ENCODE peak calls at places on chromosome 19, in seven cellular contexts. One of them, this sample, is unnamed. For H3K9me3, the result is how much of the 10 kb centered on the place peaks cover.

GRCh38 chr19:4733755-4734345 is 10.2 kb upstream of the DPP9 start:
- DNase-seq in Peyer's patch: no peak
- DNase-seq in neural progenitor cell: no peak
- DNase-seq in CD4-positive, alpha-beta T cell: no peak
- DNase-seq in PC-3: no peak
- DNase-seq in hepatocyte: no peak
- DNase-seq in heart right ventricle: no peak
- DNase-seq in this sample: no peak

GRCh38 chr19:7636691-7637373 is at the start of gene STXBP2:
- DNase-seq in hepatocyte: peak
- DNase-seq in PC-3: peak
- DNase-seq in CD4-positive, alpha-beta T cell: peak
- DNase-seq in Peyer's patch: peak
- DNase-seq in neural progenitor cell: peak
- DNase-seq in heart right ventricle: peak
- DNase-seq in this sample: peak

GRCh38 chr19:38371081-38371480 is 3.3 kb upstream of the PSMD8 start:
- DNase-seq in neural progenitor cell: no peak
- DNase-seq in PC-3: no peak
- DNase-seq in hepatocyte: no peak
- DNase-seq in CD4-positive, alpha-beta T cell: no peak
- DNase-seq in heart right ventricle: no peak
- DNase-seq in Peyer's patch: no peak
- DNase-seq in this sample: no peak

GRCh38 chr19:2043269-2043641 is 7.8 kb downstream of the MKNK2 start:
- DNase-seq in neural progenitor cell: peak
- DNase-seq in Peyer's patch: no peak
- DNase-seq in hepatocyte: peak
- DNase-seq in CD4-positive, alpha-beta T cell: no peak
- DNase-seq in heart right ventricle: no peak
- DNase-seq in PC-3: no peak
- DNase-seq in this sample: no peak

GRCh38 chr19:6481541-6482342 is at the start of gene DENND1C:
- DNase-seq in heart right ventricle: peak
- DNase-seq in Peyer's patch: peak
- DNase-seq in hepatocyte: peak
- DNase-seq in CD4-positive, alpha-beta T cell: peak
- DNase-seq in neural progenitor cell: peak
- DNase-seq in PC-3: peak
- DNase-seq in this sample: no peak

GRCh38 chr19:3185482-3186376 is at the start of gene NCLN:
- DNase-seq in hepatocyte: peak
- DNase-seq in heart right ventricle: peak
- DNase-seq in neural progenitor cell: peak
- DNase-seq in Peyer's patch: peak
- DNase-seq in PC-3: peak
- DNase-seq in CD4-positive, alpha-beta T cell: peak
- DNase-seq in this sample: peak

GRCh38 chr19:18109363-18109730 is 11.8 kb downstream of the MAST3 start:
- DNase-seq in heart right ventricle: no peak
- DNase-seq in hepatocyte: peak
- DNase-seq in Peyer's patch: peak
- DNase-seq in PC-3: no peak
- DNase-seq in neural progenitor cell: no peak
- DNase-seq in CD4-positive, alpha-beta T cell: no peak
- DNase-seq in this sample: no peak

GRCh38 chr19:6092329-6093286 is 17.7 kb downstream of the RFX2 start:
- DNase-seq in CD4-positive, alpha-beta T cell: no peak
- DNase-seq in heart right ventricle: peak
- DNase-seq in neural progenitor cell: peak
- DNase-seq in Peyer's patch: peak
- DNase-seq in hepatocyte: peak
- DNase-seq in PC-3: peak
- DNase-seq in this sample: peak

GRCh38 chr19:17967258-17968051 is 548 bp downstream of the KCNN1 start:
- DNase-seq in PC-3: no peak
- DNase-seq in heart right ventricle: no peak
- DNase-seq in neural progenitor cell: peak
- DNase-seq in Peyer's patch: no peak
- DNase-seq in CD4-positive, alpha-beta T cell: no peak
- DNase-seq in hepatocyte: no peak
- DNase-seq in this sample: no peak

GRCh38 chr19:39413269-39413902 is 917 bp downstream of the PLEKHG2 start:
- DNase-seq in Peyer's patch: peak
- DNase-seq in CD4-positive, alpha-beta T cell: no peak
- DNase-seq in PC-3: no peak
- DNase-seq in hepatocyte: peak
- DNase-seq in heart right ventricle: peak
- DNase-seq in neural progenitor cell: peak
- DNase-seq in this sample: peak

GRCh38 chr19:12782174-12782423 is 6.7 kb upstream of the HOOK2 start:
- DNase-seq in neural progenitor cell: no peak
- DNase-seq in CD4-positive, alpha-beta T cell: no peak
- DNase-seq in hepatocyte: no peak
- DNase-seq in heart right ventricle: no peak
- DNase-seq in PC-3: no peak
- DNase-seq in Peyer's patch: peak
- DNase-seq in this sample: no peak

GRCh38 chr19:6057651-6058365 is 52.5 kb downstream of the RFX2 start:
- DNase-seq in Peyer's patch: peak
- DNase-seq in hepatocyte: no peak
- DNase-seq in PC-3: no peak
- DNase-seq in neural progenitor cell: no peak
- DNase-seq in CD4-positive, alpha-beta T cell: no peak
- DNase-seq in heart right ventricle: no peak
- DNase-seq in this sample: no peak

GRCh38 chr19:39223703-39224279 is 19.7 kb upstream of the SYCN start:
- DNase-seq in PC-3: peak
- DNase-seq in hepatocyte: peak
- DNase-seq in Peyer's patch: no peak
- DNase-seq in heart right ventricle: no peak
- DNase-seq in CD4-positive, alpha-beta T cell: no peak
- DNase-seq in neural progenitor cell: peak
- DNase-seq in this sample: no peak

GRCh38 chr19:42335971-42336370 is 10.5 kb downstream of the MEGF8 start:
- DNase-seq in CD4-positive, alpha-beta T cell: no peak
- DNase-seq in neural progenitor cell: no peak
- DNase-seq in PC-3: no peak
- DNase-seq in Peyer's patch: no peak
- DNase-seq in hepatocyte: no peak
- DNase-seq in heart right ventricle: no peak
- DNase-seq in this sample: no peak

GRCh38 chr19:4098493-4098892 is 25.4 kb downstream of the MAP2K2 start:
- DNase-seq in neural progenitor cell: no peak
- DNase-seq in CD4-positive, alpha-beta T cell: no peak
- DNase-seq in Peyer's patch: no peak
- DNase-seq in heart right ventricle: peak
- DNase-seq in PC-3: no peak
- DNase-seq in hepatocyte: no peak
- DNase-seq in this sample: no peak

GRCh38 chr19:49468199-49468598 is 5.8 kb upstream of the FLT3LG start:
- DNase-seq in CD4-positive, alpha-beta T cell: no peak
- DNase-seq in Peyer's patch: no peak
- DNase-seq in neural progenitor cell: no peak
- DNase-seq in PC-3: no peak
- DNase-seq in hepatocyte: no peak
- DNase-seq in heart right ventricle: no peak
- DNase-seq in this sample: no peak

GRCh38 chr19:13095934-13096890 is 6.4 kb downstream of the LYL1 start:
- DNase-seq in neural progenitor cell: peak
- DNase-seq in Peyer's patch: peak
- DNase-seq in hepatocyte: peak
- DNase-seq in CD4-positive, alpha-beta T cell: no peak
- DNase-seq in PC-3: peak
- DNase-seq in heart right ventricle: peak
- DNase-seq in this sample: no peak

GRCh38 chr19:5586300-5587070 is 18.7 kb upstream of the TINCR start:
- DNase-seq in neural progenitor cell: no peak
- DNase-seq in CD4-positive, alpha-beta T cell: no peak
- DNase-seq in Peyer's patch: no peak
- DNase-seq in PC-3: no peak
- DNase-seq in hepatocyte: no peak
- DNase-seq in heart right ventricle: no peak
- DNase-seq in this sample: no peak

GRCh38 chr19:10977773-10978155 is 16.9 kb downstream of the SMARCA4 start:
- DNase-seq in PC-3: no peak
- DNase-seq in hepatocyte: no peak
- DNase-seq in heart right ventricle: no peak
- DNase-seq in Peyer's patch: no peak
- DNase-seq in CD4-positive, alpha-beta T cell: no peak
- DNase-seq in neural progenitor cell: no peak
- DNase-seq in this sample: no peak

GRCh38 chr19:13574933-13575332 is 68.7 kb upstream of the CACNA1A start:
- DNase-seq in neural progenitor cell: peak
- DNase-seq in CD4-positive, alpha-beta T cell: no peak
- DNase-seq in Peyer's patch: no peak
- DNase-seq in hepatocyte: no peak
- DNase-seq in PC-3: peak
- DNase-seq in heart right ventricle: no peak
- DNase-seq in this sample: peak

GRCh38 chr19:38736036-38736412 is 8.2 kb downstream of the CAPN12 start:
- DNase-seq in PC-3: peak
- DNase-seq in CD4-positive, alpha-beta T cell: peak
- DNase-seq in Peyer's patch: peak
- DNase-seq in hepatocyte: peak
- DNase-seq in heart right ventricle: peak
- DNase-seq in neural progenitor cell: peak
- DNase-seq in this sample: no peak

GRCh38 chr19:3336680-3337523 is 29.5 kb upstream of the NFIC start:
- DNase-seq in Peyer's patch: peak
- DNase-seq in neural progenitor cell: no peak
- DNase-seq in PC-3: no peak
- DNase-seq in heart right ventricle: peak
- DNase-seq in hepatocyte: peak
- DNase-seq in CD4-positive, alpha-beta T cell: no peak
- DNase-seq in this sample: peak

GRCh38 chr19:54062643-54063042 is 1.1 kb downstream of the VSTM1 start:
- DNase-seq in CD4-positive, alpha-beta T cell: no peak
- DNase-seq in neural progenitor cell: no peak
- DNase-seq in PC-3: no peak
- DNase-seq in heart right ventricle: no peak
- DNase-seq in Peyer's patch: no peak
- DNase-seq in hepatocyte: no peak
- DNase-seq in this sample: no peak
- H3K9me3 ChIP-seq in CD4-positive, alpha-beta T cell: under half
- H3K9me3 ChIP-seq in neural progenitor cell: under half
- H3K9me3 ChIP-seq in PC-3: under half
- H3K9me3 ChIP-seq in heart right ventricle: under half
- H3K9me3 ChIP-seq in Peyer's patch: under half
- H3K9me3 ChIP-seq in hepatocyte: under half
- H3K9me3 ChIP-seq in this sample: under half

DNA sequence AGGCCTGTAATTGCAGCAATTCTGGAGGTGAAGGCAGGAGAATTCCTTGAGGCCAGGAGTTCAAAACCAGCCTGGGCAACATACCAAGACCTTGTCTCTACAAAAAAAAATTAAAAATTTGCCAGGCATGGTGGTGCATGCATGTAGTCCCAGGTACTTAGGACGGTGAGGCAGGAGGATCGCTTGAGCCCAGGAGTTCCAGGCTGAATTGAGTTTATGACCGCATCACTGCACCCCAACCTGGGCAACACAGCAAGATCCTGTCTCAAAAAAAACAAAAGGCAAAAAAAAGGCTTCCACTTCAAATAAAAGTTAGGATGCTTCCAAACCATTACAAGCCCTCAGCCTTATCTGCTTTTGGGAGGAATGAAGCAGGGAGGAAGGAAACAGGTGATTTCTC is 5.2 kb downstream of the ZNF577 start:
- DNase-seq in hepatocyte: no peak
- DNase-seq in heart right ventricle: no peak
- DNase-seq in CD4-positive, alpha-beta T cell: no peak
- DNase-seq in PC-3: no peak
- DNase-seq in Peyer's patch: no peak
- DNase-seq in neural progenitor cell: no peak
- DNase-seq in this sample: no peak
- H3K9me3 ChIP-seq in hepatocyte: under half
- H3K9me3 ChIP-seq in heart right ventricle: under half
- H3K9me3 ChIP-seq in CD4-positive, alpha-beta T cell: half or more
- H3K9me3 ChIP-seq in PC-3: half or more
- H3K9me3 ChIP-seq in Peyer's patch: under half
- H3K9me3 ChIP-seq in neural progenitor cell: under half
- H3K9me3 ChIP-seq in this sample: under half

DNA sequence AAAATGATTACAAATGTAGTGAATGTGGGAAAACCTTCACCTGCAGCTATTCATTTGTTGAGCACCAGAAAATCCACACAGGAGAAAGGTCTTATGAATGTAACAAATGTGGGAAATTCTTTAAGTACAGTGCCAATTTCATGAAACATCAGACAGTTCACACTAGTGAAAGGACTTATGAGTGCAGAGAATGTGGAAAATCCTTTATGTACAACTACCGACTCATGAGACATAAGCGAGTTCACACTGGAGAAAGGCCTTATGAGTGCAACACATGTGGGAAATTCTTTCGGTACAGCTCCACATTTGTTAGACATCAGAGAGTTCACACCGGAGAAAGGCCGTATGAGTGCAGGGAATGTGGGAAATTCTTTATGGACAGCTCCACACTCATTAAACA is 9.2 kb downstream of the ZNF548 start:
- DNase-seq in CD4-positive, alpha-beta T cell: no peak
- DNase-seq in PC-3: no peak
- DNase-seq in heart right ventricle: no peak
- DNase-seq in hepatocyte: no peak
- DNase-seq in neural progenitor cell: no peak
- DNase-seq in Peyer's patch: no peak
- DNase-seq in this sample: no peak
- H3K9me3 ChIP-seq in CD4-positive, alpha-beta T cell: half or more
- H3K9me3 ChIP-seq in PC-3: under half
- H3K9me3 ChIP-seq in heart right ventricle: under half
- H3K9me3 ChIP-seq in hepatocyte: under half
- H3K9me3 ChIP-seq in neural progenitor cell: under half
- H3K9me3 ChIP-seq in Peyer's patch: under half
- H3K9me3 ChIP-seq in this sample: under half

DNA sequence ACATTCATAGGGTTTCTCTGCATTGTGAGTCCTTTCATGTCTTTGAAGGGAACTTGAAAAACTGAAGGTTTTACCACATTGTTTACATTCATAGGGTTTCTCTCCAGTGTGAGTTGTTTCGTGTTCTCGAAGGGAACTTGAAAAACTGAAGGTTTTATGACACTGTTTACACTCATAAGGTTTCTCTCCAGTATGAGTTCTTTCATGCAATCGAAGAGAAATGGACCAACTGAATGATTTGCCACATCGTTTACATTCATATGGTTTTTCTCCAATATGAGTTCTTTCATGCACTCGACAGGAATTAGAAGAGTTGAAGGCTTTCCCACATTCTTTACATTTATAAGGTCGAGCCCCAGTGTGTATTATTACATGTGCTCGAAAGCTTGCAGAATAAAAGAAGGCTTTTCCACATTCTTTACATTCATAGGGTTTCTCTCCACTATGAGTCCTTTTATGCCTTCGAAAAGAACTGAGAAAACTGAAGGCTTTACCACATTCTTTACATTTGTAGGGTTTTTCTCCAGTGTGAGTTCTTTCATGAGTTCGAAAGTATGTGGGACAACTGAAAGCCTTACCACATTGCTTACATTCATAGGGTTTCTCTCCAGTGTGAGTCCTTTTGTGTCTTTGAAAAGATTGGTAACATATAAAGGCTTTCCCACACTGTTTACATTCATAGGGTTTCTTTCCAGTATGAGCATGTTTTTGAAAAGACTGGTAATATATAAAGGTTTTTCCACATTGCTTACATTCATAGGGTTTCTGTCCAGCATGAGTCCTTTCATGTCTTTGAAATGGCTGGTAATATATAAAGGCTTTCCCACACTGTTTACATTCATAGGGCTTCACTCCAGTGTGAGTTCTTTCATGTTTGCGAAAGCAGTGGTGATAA is 20.7 kb downstream of the ZNF14 start:
- DNase-seq in heart right ventricle: no peak
- DNase-seq in hepatocyte: no peak
- DNase-seq in Peyer's patch: no peak
- DNase-seq in neural progenitor cell: no peak
- DNase-seq in PC-3: no peak
- DNase-seq in CD4-positive, alpha-beta T cell: no peak
- DNase-seq in this sample: no peak
- H3K9me3 ChIP-seq in heart right ventricle: half or more
- H3K9me3 ChIP-seq in hepatocyte: half or more
- H3K9me3 ChIP-seq in Peyer's patch: half or more
- H3K9me3 ChIP-seq in neural progenitor cell: half or more
- H3K9me3 ChIP-seq in PC-3: half or more
- H3K9me3 ChIP-seq in CD4-positive, alpha-beta T cell: half or more
- H3K9me3 ChIP-seq in this sample: half or more